ENCODE peak calls at places on chromosomes 7 and 10, in four cellular contexts. One of them, this sample, is unnamed.

GRCh38 chr10:9911488-9911887 is 1106.2 kb upstream of the CELF2 start:
- DNase-seq in left cardiac atrium: no peak
- DNase-seq in CD8-positive, alpha-beta T cell: no peak
- DNase-seq in SK-N-DZ: no peak
- DNase-seq in this sample: no peak

GRCh38 chr10:130213286-130214080 is 77.3 kb downstream of the GLRX3 start:
- DNase-seq in left cardiac atrium: no peak
- DNase-seq in CD8-positive, alpha-beta T cell: no peak
- DNase-seq in SK-N-DZ: no peak
- DNase-seq in this sample: no peak

GRCh38 chr10:62635127-62635526 is 169.4 kb upstream of the ADO start:
- DNase-seq in left cardiac atrium: no peak
- DNase-seq in CD8-positive, alpha-beta T cell: no peak
- DNase-seq in SK-N-DZ: no peak
- DNase-seq in this sample: no peak

GRCh38 chr7:72405389-72405788 is 6.7 kb downstream of the CALN1 start:
- DNase-seq in left cardiac atrium: no peak
- DNase-seq in CD8-positive, alpha-beta T cell: no peak
- DNase-seq in SK-N-DZ: no peak
- DNase-seq in this sample: no peak

GRCh38 chr10:110549211-110549610 is 18.3 kb upstream of the SMC3 start:
- DNase-seq in left cardiac atrium: no peak
- DNase-seq in CD8-positive, alpha-beta T cell: no peak
- DNase-seq in SK-N-DZ: no peak
- DNase-seq in this sample: no peak

GRCh38 chr10:69457771-69458237 is 6.5 kb downstream of the TSPAN15 start:
- DNase-seq in left cardiac atrium: no peak
- DNase-seq in CD8-positive, alpha-beta T cell: no peak
- DNase-seq in SK-N-DZ: no peak
- DNase-seq in this sample: no peak

GRCh38 chr7:19749658-19750057 is 23.8 kb downstream of the TMEM196 start:
- DNase-seq in left cardiac atrium: no peak
- DNase-seq in CD8-positive, alpha-beta T cell: no peak
- DNase-seq in SK-N-DZ: no peak
- DNase-seq in this sample: no peak

GRCh38 chr10:43949351-43949750 is 300.7 kb upstream of the ZNF32 start:
- DNase-seq in left cardiac atrium: no peak
- DNase-seq in CD8-positive, alpha-beta T cell: no peak
- DNase-seq in SK-N-DZ: no peak
- DNase-seq in this sample: no peak

GRCh38 chr10:71857934-71858890 is 7.2 kb upstream of the PSAP start:
- DNase-seq in left cardiac atrium: peak; percentile 52
- DNase-seq in CD8-positive, alpha-beta T cell: no peak
- DNase-seq in SK-N-DZ: no peak
- DNase-seq in this sample: no peak

GRCh38 chr7:105978035-105978434 is 15.0 kb downstream of the CDHR3 start:
- DNase-seq in left cardiac atrium: no peak
- DNase-seq in CD8-positive, alpha-beta T cell: no peak
- DNase-seq in SK-N-DZ: no peak
- DNase-seq in this sample: no peak

GRCh38 chr7:43337811-43338210 is 225.4 kb downstream of the HECW1 start:
- DNase-seq in left cardiac atrium: no peak
- DNase-seq in CD8-positive, alpha-beta T cell: no peak
- DNase-seq in SK-N-DZ: no peak
- DNase-seq in this sample: no peak

GRCh38 chr7:127644484-127644883 is 7.5 kb upstream of the SND1 start:
- DNase-seq in left cardiac atrium: no peak
- DNase-seq in CD8-positive, alpha-beta T cell: no peak
- DNase-seq in SK-N-DZ: no peak
- DNase-seq in this sample: no peak